ENCODE peak calls at places on chromosomes 16 and 17, in six cellular contexts. E is effector memory CD4-positive, alpha-beta T cell; D is transverse colon; O is tibial nerve; G is H7; Y is cardiac muscle cell. K is an unnamed sample. For H3K36me3, the result is how much of the 10 kb centered on the place peaks cover.

GRCh38 chr16:19860146-19861030 is 24.3 kb downstream of the GPRC5B start:
- DNase-seq in G (peak), D (no peak), Y (no peak), E (no peak), O (no peak), K (no peak)

GRCh38 chr17:45936610-45937009 is 42.3 kb downstream of the MAPT start:
- DNase-seq in G (no peak), E (no peak), D (no peak), O (no peak), Y (no peak), K (no peak)

GRCh38 chr17:44960654-44961053 is 7.4 kb downstream of the C1QL1 start:
- DNase-seq in E (no peak), G (no peak), O (no peak), D (no peak), Y (no peak), K (no peak)

GRCh38 chr16:4249546-4249945 is 7.7 kb upstream of the SRL start:
- DNase-seq in E (no peak), Y (no peak), O (no peak), G (peak), D (no peak), K (no peak)

GRCh38 chr17:33598795-33599194 is 305.7 kb upstream of the ASIC2 start:
- DNase-seq in E (no peak), G (no peak), O (no peak), Y (no peak), D (no peak), K (no peak)

GRCh38 chr16:11408261-11408660 is 63.0 kb downstream of the RMI2 start:
- DNase-seq in G (no peak), E (no peak), D (no peak), O (no peak), Y (no peak), K (no peak)

GRCh38 chr17:15091825-15092224 is 173.3 kb downstream of the PMP22 start:
- DNase-seq in G (no peak), E (no peak), Y (no peak), O (no peak), D (no peak), K (no peak)

GRCh38 chr16:89193021-89193575 is 7.2 kb downstream of the SLC22A31 start:
- DNase-seq in E (no peak), G (peak), D (peak), Y (peak), O (no peak), K (no peak)

GRCh38 chr17:7374353-7374752 is 6.5 kb upstream of the TNK1 start:
- DNase-seq in O (no peak), E (no peak), D (no peak), G (no peak), Y (no peak), K (no peak)

GRCh38 chr16:31505483-31505882 is 2.7 kb downstream of the RUSF1 start:
- DNase-seq in E (no peak), Y (no peak), G (no peak), D (no peak), O (no peak), K (no peak)

GRCh38 chr17:35079547-35079946 is 16.0 kb upstream of the RFFL start:
- DNase-seq in E (no peak), Y (no peak), G (no peak), D (no peak), O (no peak), K (no peak)

GRCh38 chr17:45411348-45412105 is 21.1 kb downstream of the ARHGAP27 start:
- DNase-seq in O (no peak), E (no peak), D (peak), Y (no peak), G (no peak), K (no peak)

GRCh38 chr16:82452002-82452741 is 174.6 kb upstream of the CDH13 start:
- DNase-seq in O (no peak), E (no peak), D (no peak), G (no peak), Y (no peak), K (no peak)

DNA sequence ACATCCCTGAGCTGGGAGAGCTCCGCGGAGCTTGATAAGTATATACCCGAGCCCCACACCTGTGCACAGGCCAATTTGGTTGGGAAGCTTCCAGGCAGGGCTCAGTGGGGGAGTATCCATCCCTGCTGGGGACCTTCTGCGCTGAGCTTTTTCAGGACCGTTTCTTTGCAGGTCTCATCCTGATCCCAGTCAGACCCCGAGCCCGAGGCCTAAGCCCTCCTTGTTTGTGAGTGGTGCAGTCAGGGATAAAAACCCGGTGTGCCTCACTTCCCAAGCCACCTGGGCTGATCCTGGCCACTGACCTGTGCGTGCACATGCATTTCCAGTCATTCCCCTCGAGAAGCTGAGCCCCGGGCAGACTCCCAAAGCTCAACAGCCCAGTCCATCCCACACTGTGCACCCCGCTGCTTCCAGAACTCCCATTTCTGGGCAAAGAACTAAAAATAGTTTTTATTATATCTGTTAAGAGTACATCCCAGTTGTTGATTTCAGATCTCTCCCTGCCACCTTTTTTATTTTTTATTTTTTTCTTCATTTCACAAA is 27.3 kb upstream of the NAT9 start:
- DNase-seq in G (no peak), D (no peak), O (no peak), Y (no peak), E (no peak), K (no peak)
- H3K36me3 ChIP-seq in G (under half), D (under half), O (under half), Y (under half), E (under half), K (under half)

DNA sequence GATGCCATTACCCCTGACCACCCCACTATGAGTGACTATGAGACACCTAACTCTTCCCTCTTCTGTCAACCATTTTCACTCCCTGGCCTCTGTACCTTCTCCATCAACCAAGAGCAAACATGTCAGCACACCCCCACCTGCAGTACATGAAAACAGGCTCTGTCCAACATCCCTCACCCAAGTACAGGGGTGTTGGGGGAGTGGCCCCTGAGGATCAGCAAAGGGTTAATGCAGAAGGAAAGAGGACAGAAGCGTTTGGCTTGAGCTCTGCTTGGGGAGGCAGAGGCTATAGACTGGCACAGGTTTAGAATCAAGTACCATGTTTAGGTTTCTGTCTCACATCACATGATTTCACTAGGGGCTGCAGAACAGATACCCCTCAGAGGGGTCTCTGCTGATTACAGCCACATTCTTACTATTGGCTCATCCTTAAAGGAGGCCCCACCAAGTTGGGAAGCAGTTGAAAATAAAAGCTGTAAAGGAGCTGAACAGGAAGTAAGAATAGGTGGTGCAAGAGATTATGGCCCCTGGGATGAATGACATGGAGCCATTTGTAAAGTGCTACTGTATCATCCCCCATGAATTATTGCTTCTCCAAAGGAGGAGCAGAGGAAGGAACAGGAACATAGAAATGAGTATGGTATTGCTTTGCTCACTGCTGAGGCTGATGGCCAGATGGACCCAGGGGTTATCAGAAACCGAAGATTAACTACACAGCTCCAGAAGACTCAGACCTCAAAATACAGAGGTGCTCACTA is 2.4 kb upstream of the PSMC3IP start:
- DNase-seq in O (no peak), D (no peak), Y (no peak), G (no peak), E (no peak), K (no peak)
- H3K36me3 ChIP-seq in O (under half), D (under half), Y (under half), G (under half), E (under half), K (under half)

GRCh38 chr17:78991017-78991783 is 11.5 kb upstream of the LGALS3BP start:
- DNase-seq in E (no peak), D (no peak), G (no peak), O (peak), Y (no peak), K (no peak)
- H3K36me3 ChIP-seq in E (under half), D (under half), G (under half), O (under half), Y (under half), K (under half)

GRCh38 chr16:79169239-79169638 is 431.3 kb downstream of the MAF start:
- DNase-seq in D (no peak), E (no peak), Y (no peak), O (no peak), G (peak), K (no peak)

GRCh38 chr16:79170565-79171242 is 429.8 kb downstream of the MAF start:
- DNase-seq in Y (no peak), E (no peak), G (no peak), O (no peak), D (no peak), K (peak)

GRCh38 chr16:79165541-79165940 is 435.0 kb downstream of the MAF start:
- DNase-seq in Y (no peak), D (no peak), O (no peak), E (no peak), G (no peak), K (no peak)

GRCh38 chr16:79168321-79168720 is 432.2 kb downstream of the MAF start:
- DNase-seq in E (no peak), D (no peak), G (no peak), Y (no peak), O (no peak), K (no peak)

DNA sequence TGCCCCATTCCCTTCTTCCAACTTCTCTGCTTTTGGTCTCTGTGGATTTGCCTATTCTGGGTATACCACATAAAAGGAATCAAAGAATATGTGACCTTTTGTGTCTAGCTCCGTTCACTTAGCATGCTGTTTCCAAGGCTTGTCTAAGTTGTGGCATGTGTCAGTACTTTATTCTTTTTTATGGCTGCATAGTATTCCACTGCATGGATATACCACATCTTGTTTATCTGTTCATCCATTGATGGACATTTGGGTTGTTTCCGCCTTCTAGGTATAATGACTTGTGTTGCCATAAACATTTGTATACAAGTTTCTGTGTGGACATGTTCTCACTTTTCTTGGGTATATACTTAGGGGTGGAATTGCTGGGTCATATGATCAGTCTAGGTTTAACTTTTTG is 432.6 kb downstream of the MAF start:
- DNase-seq in D (no peak), Y (no peak), E (no peak), O (no peak), G (no peak), K (no peak)
- H3K36me3 ChIP-seq in D (under half), Y (under half), E (under half), O (under half), G (under half), K (under half)

GRCh38 chr17:8436169-8436932 is 667 bp downstream of the NDEL1 start:
- DNase-seq in O (peak), D (peak), G (peak), E (peak), Y (peak), K (no peak)

GRCh38 chr17:8441690-8442089 is 6.0 kb downstream of the NDEL1 start:
- DNase-seq in Y (no peak), O (no peak), E (no peak), G (no peak), D (no peak), K (no peak)

GRCh38 chr17:8442310-8442709 is 6.6 kb downstream of the NDEL1 start:
- DNase-seq in D (no peak), Y (no peak), O (no peak), G (no peak), E (no peak), K (no peak)

GRCh38 chr17:8438441-8438840 is 2.8 kb downstream of the NDEL1 start:
- DNase-seq in E (no peak), G (no peak), D (no peak), Y (no peak), O (no peak), K (no peak)

GRCh38 chr17:8439681-8440080 is 4.0 kb downstream of the NDEL1 start:
- DNase-seq in O (no peak), G (no peak), E (no peak), D (no peak), Y (no peak), K (no peak)
- H3K36me3 ChIP-seq in O (under half), G (under half), E (under half), D (under half), Y (under half), K (under half)

GRCh38 chr17:64596439-64596838 is 65.7 kb downstream of the SMURF2 start:
- DNase-seq in G (no peak), D (no peak), Y (no peak), E (no peak), O (no peak), K (no peak)
- H3K36me3 ChIP-seq in G (under half), D (under half), Y (under half), E (under half), O (under half), K (under half)

GRCh38 chr16:58094791-58095574 is 34.2 kb downstream of the CFAP20 start:
- DNase-seq in Y (no peak), D (no peak), G (peak), O (no peak), E (no peak), K (no peak)

GRCh38 chr16:58099097-58099955 is 29.9 kb downstream of the CFAP20 start:
- DNase-seq in E (no peak), G (peak), Y (no peak), O (no peak), D (no peak), K (no peak)

GRCh38 chr16:58094026-58094425 is 35.2 kb downstream of the CFAP20 start:
- DNase-seq in Y (no peak), E (no peak), O (no peak), G (no peak), D (no peak), K (no peak)

GRCh38 chr16:58098207-58099096 is 30.7 kb downstream of the CFAP20 start:
- DNase-seq in Y (no peak), D (no peak), G (peak), O (no peak), E (no peak), K (peak)

DNA sequence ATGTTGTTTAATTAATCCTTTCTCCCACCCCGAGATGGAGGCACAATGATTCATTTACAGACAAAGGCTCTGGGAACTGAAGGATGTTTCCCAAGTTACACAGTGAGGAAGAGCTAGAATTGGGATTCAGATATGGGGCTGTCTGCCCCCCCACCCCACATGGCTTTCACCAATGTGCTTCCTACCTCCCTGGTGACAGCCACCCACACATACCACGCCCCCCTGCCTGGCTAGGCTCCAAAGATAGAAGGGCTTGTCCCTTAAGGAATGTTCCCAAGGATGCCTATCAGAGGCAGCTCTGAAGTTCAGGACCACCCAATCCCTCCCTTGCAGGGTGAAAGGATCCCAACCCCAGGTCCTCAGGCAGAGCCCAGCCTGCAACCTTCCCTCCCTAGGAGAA is 32.9 kb downstream of the CFAP20 start:
- DNase-seq in O (no peak), E (no peak), G (no peak), Y (peak), D (no peak), K (no peak)
- H3K36me3 ChIP-seq in O (under half), E (under half), G (under half), Y (under half), D (under half), K (under half)

GRCh38 chr17:82078433-82078832 is 12.8 kb upstream of the DUS1L start:
- DNase-seq in G (no peak), E (no peak), D (no peak), O (no peak), Y (no peak), K (no peak)

GRCh38 chr17:82080789-82081464 is 15.3 kb upstream of the DUS1L start:
- DNase-seq in G (no peak), O (no peak), E (no peak), D (no peak), Y (no peak), K (no peak)

GRCh38 chr17:82077617-82078358 is 12.2 kb upstream of the DUS1L start:
- DNase-seq in O (peak), Y (no peak), D (no peak), E (no peak), G (peak), K (no peak)

GRCh38 chr17:82080048-82080788 is 14.6 kb upstream of the DUS1L start:
- DNase-seq in G (no peak), D (no peak), Y (no peak), E (no peak), O (no peak), K (no peak)

DNA sequence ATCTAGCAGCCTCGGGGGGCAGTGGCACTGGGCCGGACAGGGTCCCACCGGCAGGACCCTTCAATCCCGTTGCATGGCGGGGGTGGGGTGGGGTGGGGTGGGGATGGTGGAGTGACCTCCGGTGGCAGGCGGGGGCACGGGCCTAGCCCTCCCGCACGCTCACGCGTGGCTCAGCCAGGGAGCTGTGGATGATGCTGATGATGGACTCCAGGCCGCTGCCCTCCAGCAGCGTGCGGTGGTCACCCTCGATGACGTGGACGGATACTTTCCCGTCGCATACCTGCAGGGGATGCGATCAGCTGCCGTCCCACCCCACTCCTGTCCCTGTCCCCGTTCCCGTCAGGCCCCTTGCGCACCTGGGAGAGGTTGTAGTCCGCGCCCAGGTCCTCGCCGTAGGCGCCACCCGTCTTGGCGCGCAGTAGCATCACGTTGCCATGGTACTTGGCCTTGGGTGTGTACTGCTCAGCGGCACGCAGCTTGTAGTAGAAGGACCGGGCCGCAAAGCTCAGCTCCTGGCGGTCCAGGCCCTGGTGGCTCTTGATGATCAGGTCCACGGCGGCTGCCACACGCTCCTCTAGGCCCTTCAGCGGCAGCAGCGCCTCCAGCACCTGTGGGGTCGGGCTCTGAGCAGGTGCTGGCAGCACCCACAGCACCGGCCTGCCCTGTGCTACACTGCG is 13.5 kb upstream of the DUS1L start:
- DNase-seq in Y (no peak), G (no peak), D (no peak), O (no peak), E (no peak), K (no peak)
- H3K36me3 ChIP-seq in Y (under half), G (under half), D (under half), O (under half), E (half or more), K (under half)

K was measured in BJ.